ENCODE peak calls at places on chromosomes 5 and 9, in five cellular contexts. S is HepG2, G is HCT116, K is NT2/D1, M is H1. U is an unnamed sample. For H3K4me1, the result is how much of the 10 kb centered on the place peaks cover.

GRCh38 chr5:150409638-150410523 is 2.8 kb downstream of the CD74 start:
- DNase-seq in S (peak), G (peak), K (peak), M (peak), U (peak)

GRCh38 chr5:127060470-127060985 is 12.8 kb downstream of the C5orf63 start:
- DNase-seq in S (no peak), G (no peak), K (no peak), M (no peak), U (no peak)

GRCh38 chr9:94805585-94805984 is 79.1 kb downstream of the AOPEP start:
- DNase-seq in S (no peak), G (peak), K (no peak), M (no peak), U (peak)

GRCh38 chr9:69376651-69377050 is 51.6 kb downstream of the ENTREP1 start:
- DNase-seq in S (no peak), G (no peak), K (no peak), M (no peak), U (no peak)

GRCh38 chr5:31866166-31866565 is 227.2 kb downstream of the PDZD2 start:
- DNase-seq in S (no peak), G (no peak), K (no peak), M (no peak), U (no peak)

GRCh38 chr5:145847499-145848497 is 12.7 kb upstream of the PRELID2 start:
- DNase-seq in S (no peak), G (peak), K (no peak), M (no peak), U (no peak)

GRCh38 chr5:137822158-137822764 is 45.4 kb upstream of the MYOT start:
- DNase-seq in S (peak), G (peak), K (peak), M (peak), U (peak)

GRCh38 chr5:67815455-67816391 is 399.8 kb upstream of the PIK3R1 start:
- DNase-seq in S (peak), G (no peak), K (no peak), M (no peak), U (no peak)

GRCh38 chr5:67120032-67120431 is 76.6 kb downstream of the CD180 start:
- DNase-seq in S (no peak), G (no peak), K (no peak), M (no peak), U (no peak)

GRCh38 chr9:7146582-7146981 is 388.8 kb downstream of the KDM4C start:
- DNase-seq in S (no peak), G (no peak), K (peak), M (no peak), U (peak)

GRCh38 chr5:73796164-73797141 is 170.5 kb downstream of the ARHGEF28 start:
- DNase-seq in S (peak), G (no peak), K (no peak), M (no peak), U (no peak)

GRCh38 chr9:129483467-129484324 is 137.2 kb downstream of the C9orf50 start:
- DNase-seq in S (no peak), G (peak), K (no peak), M (no peak), U (no peak)

GRCh38 chr5:126967808-126968466 is 62.4 kb downstream of the MARCHF3 start:
- DNase-seq in S (no peak), G (no peak), K (no peak), M (no peak), U (peak)

GRCh38 chr5:180098526-180098925 is 27.0 kb upstream of the RNF130 start:
- DNase-seq in S (no peak), G (no peak), K (no peak), M (no peak), U (no peak)

GRCh38 chr9:70110194-70111041 is 66.8 kb downstream of the MAMDC2 start:
- DNase-seq in S (no peak), G (no peak), K (no peak), M (no peak), U (no peak)

GRCh38 chr5:144040615-144041394 is 129.7 kb downstream of the YIPF5 start:
- DNase-seq in S (no peak), G (no peak), K (no peak), M (no peak), U (peak)

GRCh38 chr5:140349244-140349643 is 2.8 kb upstream of the HBEGF start:
- DNase-seq in S (no peak), G (no peak), K (no peak), M (no peak), U (no peak)

GRCh38 chr5:66138572-66139116 is 5.5 kb upstream of the SREK1 start:
- DNase-seq in S (no peak), G (no peak), K (no peak), M (no peak), U (no peak)

GRCh38 chr5:124581866-124582650 is 164.4 kb downstream of the ZNF608 start:
- DNase-seq in S (no peak), G (no peak), K (no peak), M (no peak), U (no peak)

GRCh38 chr9:34671307-34671706 is 8.8 kb upstream of the CCL27 start:
- DNase-seq in S (no peak), G (no peak), K (no peak), M (no peak), U (no peak)

GRCh38 chr5:126865299-126865698 is 88.4 kb downstream of the LMNB1 start:
- DNase-seq in S (no peak), G (no peak), K (no peak), M (no peak), U (no peak)

GRCh38 chr9:8718121-8718725 is 918.6 kb upstream of the DMAC1 start:
- DNase-seq in S (no peak), G (no peak), K (no peak), M (no peak), U (no peak)

GRCh38 chr5:57383093-57383861 is 99.3 kb downstream of the ACTBL2 start:
- DNase-seq in S (peak), G (peak), K (no peak), M (no peak), U (peak)

GRCh38 chr5:119382167-119382566 is 26.3 kb downstream of the TNFAIP8 start:
- DNase-seq in S (no peak), G (no peak), K (no peak), M (no peak), U (no peak)

GRCh38 chr5:40630166-40630565 is 49.5 kb upstream of the PTGER4 start:
- DNase-seq in S (no peak), G (no peak), K (no peak), M (no peak), U (no peak)
- TF ChIP-seq YY1 in S (no peak), G (no peak), K (no peak), M (no peak), U (no peak)

GRCh38 chr9:136551401-136552116 is 5.7 kb upstream of the NOTCH1 start:
- DNase-seq in S (no peak), G (no peak), K (no peak), M (peak), U (no peak)

GRCh38 chr9:136553581-136553980 is 7.7 kb upstream of the NOTCH1 start:
- DNase-seq in S (no peak), G (no peak), K (no peak), M (no peak), U (no peak)

GRCh38 chr9:136550439-136551085 is 4.7 kb upstream of the NOTCH1 start:
- DNase-seq in S (no peak), G (no peak), K (no peak), M (no peak), U (no peak)

GRCh38 chr9:136554870-136555269 is 9.0 kb upstream of the NOTCH1 start:
- DNase-seq in S (no peak), G (no peak), K (no peak), M (no peak), U (no peak)

GRCh38 chr9:136552117-136552685 is 6.4 kb upstream of the NOTCH1 start:
- DNase-seq in S (no peak), G (no peak), K (no peak), M (no peak), U (no peak)
- H3K4me1 ChIP-seq in S (under half), G (under half), K (under half), M (under half), U (under half)

DNA sequence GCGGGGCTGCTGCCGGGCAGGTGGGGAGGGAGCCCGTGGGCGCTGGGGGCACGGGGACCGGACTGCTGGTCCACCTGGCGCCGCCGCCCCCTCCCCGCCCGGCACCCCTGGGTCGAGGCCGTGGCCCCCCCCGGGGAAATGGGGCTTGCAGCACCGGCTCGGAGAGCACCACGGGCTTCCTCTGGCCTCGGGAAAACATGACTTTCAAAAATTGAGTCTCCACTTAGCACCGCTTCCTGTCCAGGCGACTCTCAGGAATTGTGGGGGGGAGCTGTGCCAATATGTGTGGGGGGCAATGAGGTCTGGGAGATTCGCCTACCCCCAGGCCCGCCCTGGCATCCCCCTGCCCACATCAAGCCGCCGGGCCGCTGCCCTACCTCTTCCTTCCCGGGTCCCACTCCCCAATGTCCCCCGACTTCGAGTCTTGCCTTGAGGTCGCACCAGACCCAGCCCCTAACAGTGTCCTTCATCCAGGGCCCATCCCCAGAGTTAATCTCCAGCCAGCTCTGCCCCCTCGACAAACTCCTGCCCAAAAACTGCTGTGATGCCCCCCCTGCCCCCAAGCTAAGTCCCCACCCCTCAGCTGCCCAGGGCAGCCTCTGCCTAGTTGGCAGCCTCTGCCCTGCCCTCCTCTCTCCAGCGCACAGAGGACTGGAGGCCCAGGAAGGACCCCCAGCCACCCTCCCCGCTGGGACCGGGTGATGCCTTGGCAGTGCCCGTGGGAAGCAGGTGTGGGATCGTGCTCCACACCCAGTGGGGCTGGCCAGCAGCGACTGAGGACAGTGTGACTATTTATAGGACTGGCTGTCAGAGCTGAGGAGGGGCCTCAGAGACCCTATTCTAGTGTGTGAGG is 3.9 kb downstream of the EGFL7 start:
- DNase-seq in S (no peak), G (no peak), K (no peak), M (no peak), U (no peak)
- TF ChIP-seq YY1 in S (no peak), G (no peak), K (no peak), M (no peak), U (no peak)

DNA sequence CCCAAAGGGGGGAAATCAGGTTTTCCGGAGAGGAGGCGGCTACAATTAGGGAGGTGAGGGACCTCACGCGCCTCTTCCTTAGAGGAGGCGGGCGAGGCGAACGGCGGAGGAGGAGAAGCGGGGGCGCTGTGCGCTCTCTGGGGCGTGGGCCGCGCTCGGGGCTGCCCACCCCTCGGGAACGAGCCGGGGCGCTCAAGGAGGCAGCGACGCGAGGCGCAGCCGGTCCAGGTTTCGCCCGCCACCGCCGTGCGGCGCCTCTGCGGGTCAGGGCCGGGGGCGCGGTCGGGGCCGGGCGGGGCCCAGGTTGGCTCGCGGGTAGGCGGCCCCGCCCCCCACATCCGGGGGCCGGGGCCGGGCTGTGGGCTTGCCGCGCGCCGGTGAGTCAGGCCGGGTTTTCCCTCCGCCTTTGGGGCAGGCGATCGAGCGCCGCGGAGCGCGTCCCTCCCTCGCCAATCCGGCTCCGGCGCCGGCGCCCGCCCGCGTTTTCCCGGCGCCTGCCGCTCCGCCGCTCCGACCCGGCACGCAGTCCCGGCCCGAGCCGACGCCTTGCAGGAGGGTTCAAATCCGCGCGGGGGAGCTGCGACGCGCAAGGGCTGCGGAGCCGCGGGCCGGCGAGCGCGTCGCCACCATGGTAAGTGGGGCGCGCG is at the start of gene N4BP3:
- DNase-seq in S (no peak), G (peak), K (peak), M (peak), U (peak)
- H3K4me1 ChIP-seq in S (under half), G (under half), K (under half), M (under half), U (under half)

DNA sequence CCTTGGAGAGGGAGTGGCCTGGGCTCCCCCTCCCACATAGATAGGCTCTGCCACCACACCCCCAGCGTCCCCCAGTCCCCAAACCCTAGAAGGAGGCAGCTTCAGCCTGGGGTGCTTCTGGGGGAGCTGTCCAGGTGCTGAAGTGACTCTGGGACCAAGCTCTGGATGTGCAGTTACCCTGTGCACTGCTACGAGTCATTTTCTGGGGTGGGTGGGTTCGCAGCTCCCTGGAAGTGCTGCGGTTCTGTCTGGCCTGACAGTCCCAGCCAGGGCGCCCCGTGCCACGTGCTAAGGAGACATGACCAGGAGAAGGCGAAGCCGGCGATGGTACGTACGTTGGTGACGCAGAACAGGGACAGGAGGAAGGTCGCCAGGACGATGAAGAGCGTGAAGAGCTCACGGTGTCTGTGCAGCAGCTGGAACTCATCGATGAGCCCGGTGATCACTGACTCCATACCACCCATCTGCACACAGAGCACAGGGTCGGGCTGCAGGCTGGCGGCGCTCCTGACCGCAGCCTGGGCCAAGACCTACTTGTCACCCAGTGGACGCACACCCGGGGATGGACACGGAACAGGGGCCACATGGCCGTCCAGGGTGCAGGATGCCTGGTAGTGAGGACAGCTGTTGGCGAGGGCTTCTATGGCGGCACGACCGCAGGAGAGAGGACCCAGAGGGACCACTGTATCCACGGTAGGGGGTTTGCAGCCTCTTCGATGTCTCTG is 35.7 kb downstream of the SLC6A3 start:
- DNase-seq in S (no peak), G (no peak), K (peak), M (peak), U (no peak)
- TF ChIP-seq YY1 in S (no peak), G (no peak), K (no peak), M (no peak), U (no peak)

GRCh38 chr9:134826336-134827246 is 54.0 kb upstream of the FCN2 start:
- DNase-seq in S (no peak), G (no peak), K (no peak), M (no peak), U (no peak)
- H3K4me1 ChIP-seq in S (under half), G (under half), K (under half), M (under half), U (under half)

GRCh38 chr9:127223266-127223665 is 41.3 kb upstream of the GARNL3 start:
- DNase-seq in S (no peak), G (no peak), K (no peak), M (no peak), U (no peak)

GRCh38 chr9:127222388-127223095 is 42.0 kb upstream of the GARNL3 start:
- DNase-seq in S (no peak), G (no peak), K (no peak), M (no peak), U (no peak)

GRCh38 chr9:127224178-127224882 is 40.2 kb upstream of the GARNL3 start:
- DNase-seq in S (peak), G (peak), K (peak), M (peak), U (peak)

GRCh38 chr9:127224883-127225739 is 39.5 kb upstream of the GARNL3 start:
- DNase-seq in S (peak), G (peak), K (no peak), M (peak), U (peak)

GRCh38 chr9:127223810-127224177 is 40.8 kb upstream of the GARNL3 start:
- DNase-seq in S (no peak), G (no peak), K (no peak), M (no peak), U (no peak)
- TF ChIP-seq YY1 in S (no peak), G (no peak), K (no peak), M (no peak), U (no peak)

GRCh38 chr5:54520940-54521339 is 3.4 kb downstream of the SNX18 start:
- DNase-seq in S (no peak), G (no peak), K (no peak), M (no peak), U (no peak)
- H3K4me1 ChIP-seq in S (under half), G (under half), K (under half), M (under half), U (under half)

GRCh38 chr5:110869927-110870326 is 131.1 kb downstream of the SLC25A46 start:
- DNase-seq in S (no peak), G (no peak), K (no peak), M (no peak), U (no peak)

GRCh38 chr5:110865400-110866094 is 126.7 kb downstream of the SLC25A46 start:
- DNase-seq in S (peak), G (peak), K (peak), M (peak), U (peak)
- TF ChIP-seq YY1 in S (no peak), G (no peak), K (no peak), M (peak), U (no peak)

GRCh38 chr9:109780453-109781033 is 545 bp downstream of the PALM2AKAP2 start:
- DNase-seq in S (no peak), G (no peak), K (peak), M (peak), U (no peak)

GRCh38 chr9:109781541-109782197 is 1.7 kb downstream of the PALM2AKAP2 start:
- DNase-seq in S (no peak), G (no peak), K (no peak), M (no peak), U (no peak)

GRCh38 chr9:109781086-109781485 is 1.1 kb downstream of the PALM2AKAP2 start:
- DNase-seq in S (no peak), G (no peak), K (no peak), M (no peak), U (no peak)

GRCh38 chr9:109776391-109776790 is 3.6 kb upstream of the PALM2AKAP2 start:
- DNase-seq in S (no peak), G (no peak), K (no peak), M (no peak), U (no peak)

DNA sequence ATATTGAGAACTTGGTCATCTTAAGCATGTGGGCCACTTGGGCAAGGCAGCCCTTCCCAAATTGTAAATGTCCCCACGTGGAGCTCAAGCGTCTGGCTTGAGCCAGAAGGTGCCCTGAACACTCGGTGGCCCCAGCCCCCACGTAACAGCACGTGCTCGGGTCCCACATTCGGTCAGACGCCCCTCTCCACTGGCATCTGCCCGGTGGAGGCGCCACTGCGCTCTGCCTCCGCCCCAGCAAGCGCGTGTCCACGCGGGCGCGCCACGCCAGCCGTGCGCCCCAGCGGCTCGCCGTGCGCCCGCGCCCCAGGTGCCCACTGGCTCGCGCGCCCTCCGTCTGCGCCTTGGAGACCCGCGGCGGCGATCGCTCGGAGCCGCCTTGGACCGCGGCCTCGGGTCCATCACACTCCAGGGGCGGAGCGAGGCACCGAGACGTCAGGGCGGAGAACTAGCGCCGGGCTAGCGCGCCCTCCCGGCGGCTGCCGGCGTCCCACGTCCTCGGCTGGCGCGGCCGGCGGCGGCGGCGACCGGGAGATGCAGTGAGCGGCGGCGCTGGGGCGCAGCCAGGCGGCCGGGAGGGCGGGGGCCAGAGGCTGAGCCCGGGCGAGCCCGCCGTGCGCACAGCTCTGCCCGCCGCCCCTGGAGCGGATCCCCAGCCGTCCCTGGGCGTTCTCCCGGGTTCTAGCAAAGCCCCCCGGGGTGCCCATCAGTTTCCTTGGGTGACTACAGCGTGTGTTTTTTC is at the start of gene PALM2AKAP2:
- DNase-seq in S (no peak), G (no peak), K (peak), M (peak), U (peak)
- H3K4me1 ChIP-seq in S (under half), G (under half), K (under half), M (under half), U (under half)

U was measured in SK-N-SH.